ENCODE peak calls at places on chromosomes 3 and 15, in six cellular contexts. M, A, C, I, T and E are unnamed samples.
A peak's percentile ranks its signal among the peaks of the same experiment; 100 is the strongest.

GRCh38 chr3:50256978-50257890 is 11.7 kb upstream of the SEMA3B start:
- DNase-seq in M (no peak), A (no peak), C (no peak), I (peak; percentile 71), T (no peak), E (peak; percentile 56)

GRCh38 chr3:148903022-148903442 is 37.9 kb downstream of the CPA3 start:
- DNase-seq in M (peak; percentile 81), A (no peak), C (no peak), I (no peak), T (no peak), E (no peak)

GRCh38 chr15:40695469-40695910 is 516 bp downstream of the RAD51 start:
- DNase-seq in M (peak; percentile 20), A (no peak), C (no peak), I (no peak), T (no peak), E (no peak)

GRCh38 chr3:65342084-65342683 is 654.4 kb upstream of the ADAMTS9 start:
- DNase-seq in M (peak; percentile 50), A (peak; percentile 58), C (no peak), I (peak; percentile 81), T (no peak), E (peak; percentile 68)

GRCh38 chr3:45537960-45538640 is 56.5 kb upstream of the LIMD1 start:
- DNase-seq in M (peak; percentile 55), A (no peak), C (no peak), I (no peak), T (no peak), E (no peak)

GRCh38 chr3:169104541-169104940 is 559.0 kb downstream of the MECOM start:
- DNase-seq in M (peak; percentile 79), A (no peak), C (no peak), I (no peak), T (no peak), E (no peak)

GRCh38 chr3:78690806-78691205 is 1077.0 kb downstream of the ROBO1 start:
- DNase-seq in M (peak; percentile 46), A (no peak), C (peak; percentile 11), I (no peak), T (no peak), E (no peak)

GRCh38 chr3:196947136-196947859 is 5.0 kb upstream of the NCBP2 start:
- DNase-seq in M (no peak), A (no peak), C (no peak), I (no peak), T (no peak), E (no peak)

GRCh38 chr15:32029409-32029861 is 880 bp upstream of the CHRNA7 start:
- DNase-seq in M (no peak), A (peak; percentile 55), C (no peak), I (peak; percentile 80), T (no peak), E (peak; percentile 72)

GRCh38 chr3:51332156-51332555 is 52.9 kb upstream of the MANF start:
- DNase-seq in M (no peak), A (no peak), C (no peak), I (no peak), T (no peak), E (no peak)

GRCh38 chr3:59555593-59556315 is 505.9 kb upstream of the CFAP20DC start:
- DNase-seq in M (peak; percentile 72), A (no peak), C (no peak), I (no peak), T (no peak), E (no peak)

GRCh38 chr3:112005091-112005672 is 6.5 kb downstream of the TAGLN3 start:
- DNase-seq in M (peak; percentile 82), A (no peak), C (no peak), I (no peak), T (no peak), E (no peak)

GRCh38 chr3:188296761-188297689 is 143.1 kb downstream of the LPP start:
- DNase-seq in M (peak; percentile 92), A (no peak), C (no peak), I (no peak), T (peak; percentile 54), E (no peak)

GRCh38 chr3:130841357-130841756 is 52.5 kb upstream of the ATP2C1 start:
- DNase-seq in M (peak; percentile 2), A (no peak), C (no peak), I (no peak), T (no peak), E (no peak)

GRCh38 chr3:185552358-185552877 is at the start of gene LIPH:
- DNase-seq in M (peak; percentile 49), A (no peak), C (no peak), I (no peak), T (no peak), E (no peak)

GRCh38 chr3:28645149-28645548 is 296.5 kb upstream of the AZI2 start:
- DNase-seq in M (no peak), A (no peak), C (no peak), I (no peak), T (no peak), E (no peak)

GRCh38 chr3:61358364-61358763 is 107.1 kb upstream of the FHIT start:
- DNase-seq in M (peak; percentile 4), A (no peak), C (no peak), I (no peak), T (peak; percentile 76), E (no peak)

GRCh38 chr3:187016639-187017345 is 86.5 kb downstream of the ST6GAL1 start:
- DNase-seq in M (peak; percentile 16), A (no peak), C (no peak), I (no peak), T (no peak), E (no peak)

GRCh38 chr3:183291511-183292031 is 38.5 kb downstream of the B3GNT5 start:
- DNase-seq in M (peak; percentile 53), A (no peak), C (no peak), I (no peak), T (no peak), E (no peak)

GRCh38 chr3:38114052-38114874 is 22.7 kb downstream of the ACAA1 start:
- DNase-seq in M (no peak), A (no peak), C (no peak), I (no peak), T (peak; percentile 31), E (no peak)

GRCh38 chr3:19931180-19931692 is 2.8 kb downstream of the EFHB start:
- DNase-seq in M (no peak), A (no peak), C (no peak), I (no peak), T (no peak), E (no peak)

GRCh38 chr15:73231661-73232443 is 136.9 kb downstream of the HCN4 start:
- DNase-seq in M (peak; percentile 56), A (no peak), C (peak; percentile 23), I (no peak), T (no peak), E (no peak)

GRCh38 chr3:10997196-10997595 is 4.6 kb downstream of the SLC6A1 start:
- DNase-seq in M (no peak), A (no peak), C (no peak), I (no peak), T (no peak), E (no peak)
- TF ChIP-seq CTCF in M (no peak), A (no peak), C (no peak), I (no peak), T (no peak), E (no peak)

GRCh38 chr3:13879946-13880810 is at the start of gene WNT7A:
- DNase-seq in M (no peak), A (peak; percentile 79), C (no peak), I (peak; percentile 82), T (no peak), E (peak; percentile 80)
- TF ChIP-seq CTCF in M (no peak), A (peak; percentile 87), C (no peak), I (peak; percentile 77), T (peak; percentile 52), E (peak; percentile 83)

DNA sequence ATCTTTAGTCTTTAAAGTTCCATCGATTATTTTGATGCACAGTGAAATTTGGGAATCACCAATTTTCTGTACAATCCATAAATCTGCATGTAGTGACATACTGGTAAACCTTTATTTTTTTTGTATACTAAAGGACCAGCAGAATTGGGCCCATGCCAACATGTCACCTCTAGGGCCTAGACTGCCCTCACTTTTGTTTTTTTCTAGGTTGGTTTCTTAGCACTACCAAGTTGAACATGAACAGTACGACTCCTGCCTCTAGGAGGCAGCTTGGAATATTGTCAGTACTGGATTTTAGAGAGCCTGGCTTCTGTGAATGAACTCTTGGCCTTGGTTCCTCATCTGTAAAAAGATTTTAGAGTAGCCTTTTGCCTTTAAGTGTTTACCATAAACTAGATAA is 32.3 kb downstream of the NKIRAS1 start:
- DNase-seq in M (peak; percentile 18), A (no peak), C (no peak), I (no peak), T (no peak), E (no peak)
- TF ChIP-seq CTCF in M (peak; percentile 21), A (no peak), C (no peak), I (peak; percentile 37), T (no peak), E (no peak)

GRCh38 chr15:54687628-54688027 is 509.1 kb downstream of the RSL24D1 start:
- DNase-seq in M (no peak), A (no peak), C (no peak), I (no peak), T (no peak), E (no peak)
- TF ChIP-seq CTCF in M (no peak), A (no peak), C (no peak), I (no peak), T (no peak), E (no peak)

GRCh38 chr15:88701561-88702095 is 62.8 kb downstream of the ISG20 start:
- DNase-seq in M (no peak), A (no peak), C (no peak), I (peak; percentile 53), T (no peak), E (peak; percentile 30)
- TF ChIP-seq CTCF in M (no peak), A (no peak), C (peak; percentile 44), I (peak; percentile 70), T (no peak), E (peak; percentile 39)

GRCh38 chr3:56823984-56824703 is 22.4 kb upstream of the ARHGEF3 start:
- DNase-seq in M (no peak), A (no peak), C (no peak), I (no peak), T (no peak), E (no peak)

GRCh38 chr3:56825579-56826438 is 24.1 kb upstream of the ARHGEF3 start:
- DNase-seq in M (peak; percentile 37), A (no peak), C (no peak), I (peak; percentile 42), T (no peak), E (no peak)

GRCh38 chr3:56823421-56823926 is 21.7 kb upstream of the ARHGEF3 start:
- DNase-seq in M (no peak), A (no peak), C (no peak), I (no peak), T (no peak), E (no peak)

GRCh38 chr3:56829543-56829942 is 27.8 kb upstream of the ARHGEF3 start:
- DNase-seq in M (no peak), A (no peak), C (no peak), I (no peak), T (no peak), E (no peak)

GRCh38 chr3:56826831-56827722 is 25.3 kb upstream of the ARHGEF3 start:
- DNase-seq in M (peak; percentile 64), A (no peak), C (no peak), I (no peak), T (no peak), E (no peak)
- TF ChIP-seq CTCF in M (no peak), A (no peak), C (no peak), I (no peak), T (no peak), E (no peak)